ENCODE peak calls at places on chromosome 4, in seven cellular contexts. One of them, this sample, is unnamed.

GRCh38 chr4:6008092-6008551 is 10.1 kb downstream of the C4orf50 start:
- DNase-seq in GM12891: no peak
- DNase-seq in SK-N-SH: no peak
- DNase-seq in GM12878: no peak
- DNase-seq in K562: peak; percentile 48
- DNase-seq in HepG2: no peak
- DNase-seq in H1: peak; percentile 67
- DNase-seq in this sample: no peak

GRCh38 chr4:139943277-139943676 is 210.7 kb downstream of the MAML3 start:
- DNase-seq in GM12891: no peak
- DNase-seq in SK-N-SH: no peak
- DNase-seq in GM12878: no peak
- DNase-seq in K562: no peak
- DNase-seq in HepG2: no peak
- DNase-seq in H1: no peak
- DNase-seq in this sample: no peak

GRCh38 chr4:173767650-173768049 is 237.6 kb upstream of the HAND2 start:
- DNase-seq in GM12891: no peak
- DNase-seq in SK-N-SH: no peak
- DNase-seq in GM12878: no peak
- DNase-seq in K562: no peak
- DNase-seq in HepG2: no peak
- DNase-seq in H1: no peak
- DNase-seq in this sample: no peak

GRCh38 chr4:150769235-150769634 is 187.3 kb downstream of the MAB21L2 start:
- DNase-seq in GM12891: no peak
- DNase-seq in SK-N-SH: no peak
- DNase-seq in GM12878: no peak
- DNase-seq in K562: peak; percentile 16
- DNase-seq in HepG2: peak; percentile 67
- DNase-seq in H1: no peak
- DNase-seq in this sample: no peak

GRCh38 chr4:88350786-88351185 is 27.9 kb upstream of the HERC6 start:
- DNase-seq in GM12891: no peak
- DNase-seq in SK-N-SH: no peak
- DNase-seq in GM12878: no peak
- DNase-seq in K562: no peak
- DNase-seq in HepG2: no peak
- DNase-seq in H1: peak; percentile 1
- DNase-seq in this sample: no peak

GRCh38 chr4:57548856-57549255 is 438.7 kb upstream of the IGFBP7 start:
- DNase-seq in GM12891: no peak
- DNase-seq in SK-N-SH: peak; percentile 36
- DNase-seq in GM12878: no peak
- DNase-seq in K562: no peak
- DNase-seq in HepG2: no peak
- DNase-seq in H1: no peak
- DNase-seq in this sample: no peak

GRCh38 chr4:5808081-5808741 is 84.7 kb downstream of the CRMP1 start:
- DNase-seq in GM12891: no peak
- DNase-seq in SK-N-SH: peak; percentile 50
- DNase-seq in GM12878: no peak
- DNase-seq in K562: no peak
- DNase-seq in HepG2: no peak
- DNase-seq in H1: no peak
- DNase-seq in this sample: no peak

GRCh38 chr4:85370400-85371032 is 104.4 kb upstream of the ARHGAP24 start:
- DNase-seq in GM12891: no peak
- DNase-seq in SK-N-SH: peak; percentile 5
- DNase-seq in GM12878: peak; percentile 11
- DNase-seq in K562: peak; percentile 16
- DNase-seq in HepG2: peak; percentile 31
- DNase-seq in H1: peak; percentile 63
- DNase-seq in this sample: no peak

GRCh38 chr4:175927121-175927520 is 115.1 kb upstream of the GPM6A start:
- DNase-seq in GM12891: no peak
- DNase-seq in SK-N-SH: no peak
- DNase-seq in GM12878: peak; percentile 11
- DNase-seq in K562: no peak
- DNase-seq in HepG2: no peak
- DNase-seq in H1: no peak
- DNase-seq in this sample: no peak

GRCh38 chr4:98467627-98468072 is 190.8 kb downstream of the TSPAN5 start:
- DNase-seq in GM12891: no peak
- DNase-seq in SK-N-SH: peak; percentile 74
- DNase-seq in GM12878: no peak
- DNase-seq in K562: peak; percentile 69
- DNase-seq in HepG2: peak; percentile 78
- DNase-seq in H1: peak; percentile 69
- DNase-seq in this sample: peak; percentile 33

GRCh38 chr4:37985730-37986275 is 25.6 kb downstream of the PTTG2 start:
- DNase-seq in GM12891: no peak
- DNase-seq in SK-N-SH: no peak
- DNase-seq in GM12878: no peak
- DNase-seq in K562: no peak
- DNase-seq in HepG2: no peak
- DNase-seq in H1: no peak
- DNase-seq in this sample: no peak

GRCh38 chr4:13481569-13481968 is 2.6 kb downstream of the RAB28 start:
- DNase-seq in GM12891: no peak
- DNase-seq in SK-N-SH: no peak
- DNase-seq in GM12878: no peak
- DNase-seq in K562: no peak
- DNase-seq in HepG2: no peak
- DNase-seq in H1: no peak
- DNase-seq in this sample: no peak

GRCh38 chr4:125316781-125317525 is 2.2 kb downstream of the FAT4 start:
- DNase-seq in GM12891: no peak
- DNase-seq in SK-N-SH: peak; percentile 66
- DNase-seq in GM12878: no peak
- DNase-seq in K562: no peak
- DNase-seq in HepG2: no peak
- DNase-seq in H1: peak; percentile 76
- DNase-seq in this sample: no peak

GRCh38 chr4:184355111-184355604 is 119.2 kb downstream of the IRF2 start:
- DNase-seq in GM12891: no peak
- DNase-seq in SK-N-SH: peak; percentile 48
- DNase-seq in GM12878: peak; percentile 84
- DNase-seq in K562: peak; percentile 68
- DNase-seq in HepG2: peak; percentile 89
- DNase-seq in H1: peak; percentile 22
- DNase-seq in this sample: peak; percentile 19

GRCh38 chr4:7673111-7673510 is 238.4 kb upstream of the PSAPL1 start:
- DNase-seq in GM12891: no peak
- DNase-seq in SK-N-SH: no peak
- DNase-seq in GM12878: no peak
- DNase-seq in K562: no peak
- DNase-seq in HepG2: peak; percentile 45
- DNase-seq in H1: no peak
- DNase-seq in this sample: no peak

GRCh38 chr4:165541773-165542459 is 163.1 kb downstream of the CPE start:
- DNase-seq in GM12891: no peak
- DNase-seq in SK-N-SH: peak; percentile 3
- DNase-seq in GM12878: no peak
- DNase-seq in K562: peak; percentile 4
- DNase-seq in HepG2: no peak
- DNase-seq in H1: no peak
- DNase-seq in this sample: no peak

GRCh38 chr4:19711871-19712270 is 539.8 kb upstream of the SLIT2 start:
- DNase-seq in GM12891: no peak
- DNase-seq in SK-N-SH: no peak
- DNase-seq in GM12878: no peak
- DNase-seq in K562: no peak
- DNase-seq in HepG2: no peak
- DNase-seq in H1: no peak
- DNase-seq in this sample: no peak

GRCh38 chr4:158667651-158668198 is 4.0 kb downstream of the C4orf46 start:
- DNase-seq in GM12891: peak; percentile 15
- DNase-seq in SK-N-SH: peak; percentile 74
- DNase-seq in GM12878: no peak
- DNase-seq in K562: peak; percentile 45
- DNase-seq in HepG2: peak; percentile 49
- DNase-seq in H1: no peak
- DNase-seq in this sample: peak; percentile 2

GRCh38 chr4:48018112-48018511 is 1.5 kb downstream of the NIPAL1 start:
- DNase-seq in GM12891: no peak
- DNase-seq in SK-N-SH: no peak
- DNase-seq in GM12878: no peak
- DNase-seq in K562: no peak
- DNase-seq in HepG2: no peak
- DNase-seq in H1: no peak
- DNase-seq in this sample: no peak

GRCh38 chr4:48017108-48017527 is 546 bp downstream of the NIPAL1 start:
- DNase-seq in GM12891: peak; percentile 13
- DNase-seq in SK-N-SH: peak; percentile 68
- DNase-seq in GM12878: no peak
- DNase-seq in K562: peak; percentile 35
- DNase-seq in HepG2: no peak
- DNase-seq in H1: peak; percentile 72
- DNase-seq in this sample: peak; percentile 27

GRCh38 chr4:48015216-48015615 is 1.3 kb downstream of the CNGA1 start:
- DNase-seq in GM12891: no peak
- DNase-seq in SK-N-SH: no peak
- DNase-seq in GM12878: no peak
- DNase-seq in K562: no peak
- DNase-seq in HepG2: no peak
- DNase-seq in H1: no peak
- DNase-seq in this sample: no peak

GRCh38 chr4:48016141-48017107 is at the start of the genes CNGA1 and NIPAL1:
- DNase-seq in GM12891: peak; percentile 81
- DNase-seq in SK-N-SH: peak; percentile 94
- DNase-seq in GM12878: no peak
- DNase-seq in K562: peak; percentile 91
- DNase-seq in HepG2: peak; percentile 66
- DNase-seq in H1: peak; percentile 93
- DNase-seq in this sample: peak; percentile 85

GRCh38 chr4:48015678-48016077 is 803 bp downstream of the CNGA1 start:
- DNase-seq in GM12891: no peak
- DNase-seq in SK-N-SH: no peak
- DNase-seq in GM12878: no peak
- DNase-seq in K562: no peak
- DNase-seq in HepG2: no peak
- DNase-seq in H1: no peak
- DNase-seq in this sample: no peak
- TF ChIP-seq TAF1 in GM12891: no peak
- TF ChIP-seq TAF1 in SK-N-SH: no peak
- TF ChIP-seq TAF1 in GM12878: no peak
- TF ChIP-seq TAF1 in K562: no peak
- TF ChIP-seq TAF1 in HepG2: no peak
- TF ChIP-seq TAF1 in H1: no peak
- TF ChIP-seq TAF1 in this sample: no peak

GRCh38 chr4:4554234-4554633 is 12.4 kb upstream of the STX18 start:
- DNase-seq in GM12891: no peak
- DNase-seq in SK-N-SH: no peak
- DNase-seq in GM12878: no peak
- DNase-seq in K562: no peak
- DNase-seq in HepG2: no peak
- DNase-seq in H1: no peak
- DNase-seq in this sample: no peak

GRCh38 chr4:4549534-4549933 is 7.7 kb upstream of the STX18 start:
- DNase-seq in GM12891: no peak
- DNase-seq in SK-N-SH: no peak
- DNase-seq in GM12878: no peak
- DNase-seq in K562: no peak
- DNase-seq in HepG2: no peak
- DNase-seq in H1: no peak
- DNase-seq in this sample: no peak
- TF ChIP-seq TAF1 in GM12891: no peak
- TF ChIP-seq TAF1 in SK-N-SH: no peak
- TF ChIP-seq TAF1 in GM12878: no peak
- TF ChIP-seq TAF1 in K562: no peak
- TF ChIP-seq TAF1 in HepG2: no peak
- TF ChIP-seq TAF1 in H1: no peak
- TF ChIP-seq TAF1 in this sample: no peak

GRCh38 chr4:99863804-99864203 is 30.4 kb downstream of the LAMTOR3 start:
- DNase-seq in GM12891: no peak
- DNase-seq in SK-N-SH: no peak
- DNase-seq in GM12878: no peak
- DNase-seq in K562: peak; percentile 15
- DNase-seq in HepG2: no peak
- DNase-seq in H1: no peak
- DNase-seq in this sample: no peak

GRCh38 chr4:99868126-99868596 is 26.1 kb downstream of the LAMTOR3 start:
- DNase-seq in GM12891: no peak
- DNase-seq in SK-N-SH: no peak
- DNase-seq in GM12878: no peak
- DNase-seq in K562: no peak
- DNase-seq in HepG2: no peak
- DNase-seq in H1: no peak
- DNase-seq in this sample: no peak
- TF ChIP-seq TAF1 in GM12891: no peak
- TF ChIP-seq TAF1 in SK-N-SH: no peak
- TF ChIP-seq TAF1 in GM12878: no peak
- TF ChIP-seq TAF1 in K562: no peak
- TF ChIP-seq TAF1 in HepG2: no peak
- TF ChIP-seq TAF1 in H1: no peak
- TF ChIP-seq TAF1 in this sample: no peak

GRCh38 chr4:36414248-36414647 is 132.8 kb downstream of the DTHD1 start:
- DNase-seq in GM12891: no peak
- DNase-seq in SK-N-SH: no peak
- DNase-seq in GM12878: no peak
- DNase-seq in K562: no peak
- DNase-seq in HepG2: no peak
- DNase-seq in H1: no peak
- DNase-seq in this sample: no peak
- TF ChIP-seq TAF1 in GM12891: no peak
- TF ChIP-seq TAF1 in SK-N-SH: no peak
- TF ChIP-seq TAF1 in GM12878: no peak
- TF ChIP-seq TAF1 in K562: no peak
- TF ChIP-seq TAF1 in HepG2: no peak
- TF ChIP-seq TAF1 in H1: no peak
- TF ChIP-seq TAF1 in this sample: no peak

DNA sequence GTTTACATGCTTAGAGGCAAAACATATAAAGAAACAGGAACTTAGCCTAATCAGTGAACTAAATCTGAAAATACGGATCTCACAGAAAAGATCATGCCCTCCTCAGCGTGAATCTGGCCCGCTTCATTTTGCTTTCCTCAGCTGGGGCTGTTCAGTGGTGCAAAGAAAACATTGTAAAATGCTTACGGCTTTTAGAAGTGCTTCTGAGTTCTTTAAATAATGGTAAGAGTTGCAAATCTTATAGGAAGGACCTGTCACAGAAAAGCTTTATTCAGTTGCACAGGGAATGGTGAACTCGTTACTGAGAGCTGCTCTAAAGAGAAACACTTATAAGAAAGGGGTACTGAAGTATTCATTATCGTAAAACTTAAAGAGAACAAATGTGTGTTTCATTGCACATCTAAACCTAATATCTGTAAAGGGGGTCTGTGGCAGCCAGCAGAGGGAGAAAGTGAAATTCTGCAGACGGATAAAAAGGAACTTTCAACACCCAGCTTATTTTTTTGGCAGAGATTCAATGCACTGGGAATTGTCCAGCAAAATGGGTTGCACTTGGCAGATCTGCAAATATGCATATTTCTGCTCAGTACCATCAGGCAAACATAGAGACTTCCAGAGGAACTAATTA is 139.2 kb upstream of the ANK2 start:
- DNase-seq in GM12891: no peak
- DNase-seq in SK-N-SH: peak; percentile 33
- DNase-seq in GM12878: no peak
- DNase-seq in K562: no peak
- DNase-seq in HepG2: no peak
- DNase-seq in H1: no peak
- DNase-seq in this sample: no peak
- TF ChIP-seq TAF1 in GM12891: no peak
- TF ChIP-seq TAF1 in SK-N-SH: no peak
- TF ChIP-seq TAF1 in GM12878: no peak
- TF ChIP-seq TAF1 in K562: no peak
- TF ChIP-seq TAF1 in HepG2: no peak
- TF ChIP-seq TAF1 in H1: no peak
- TF ChIP-seq TAF1 in this sample: no peak

This sample was measured in GM12892.